ENCODE peak calls at places on chromosome 17, in four cellular contexts. One of them, this sample, is unnamed.

GRCh38 chr17:82599674-82600661 is 48.3 kb downstream of the WDR45B start:
- DNase-seq in stomach: no peak
- DNase-seq in LHCN-M2: no peak
- DNase-seq in caudate nucleus: no peak
- DNase-seq in this sample: no peak

GRCh38 chr17:42989146-42989545 is 8.8 kb downstream of the RUNDC1 start:
- DNase-seq in stomach: no peak
- DNase-seq in LHCN-M2: no peak
- DNase-seq in caudate nucleus: no peak
- DNase-seq in this sample: no peak

GRCh38 chr17:16915752-16916556 is 56.0 kb downstream of the TNFRSF13B start:
- DNase-seq in stomach: peak
- DNase-seq in LHCN-M2: peak
- DNase-seq in caudate nucleus: no peak
- DNase-seq in this sample: peak

GRCh38 chr17:48730240-48730550 is 1.6 kb upstream of the HOXB13 start:
- DNase-seq in stomach: no peak
- DNase-seq in LHCN-M2: no peak
- DNase-seq in caudate nucleus: no peak
- DNase-seq in this sample: no peak

GRCh38 chr17:8005951-8006730 is 3.7 kb downstream of the GUCY2D start:
- DNase-seq in stomach: no peak
- DNase-seq in LHCN-M2: no peak
- DNase-seq in caudate nucleus: no peak
- DNase-seq in this sample: no peak

GRCh38 chr17:30388321-30389179 is 9.8 kb downstream of the CPD start:
- DNase-seq in stomach: no peak
- DNase-seq in LHCN-M2: no peak
- DNase-seq in caudate nucleus: no peak
- DNase-seq in this sample: no peak

GRCh38 chr17:77128895-77129567 is 11.7 kb upstream of the SEC14L1 start:
- DNase-seq in stomach: no peak
- DNase-seq in LHCN-M2: no peak
- DNase-seq in caudate nucleus: no peak
- DNase-seq in this sample: no peak

GRCh38 chr17:20241855-20242254 is 225.5 kb downstream of the LGALS9B start:
- DNase-seq in stomach: no peak
- DNase-seq in LHCN-M2: no peak
- DNase-seq in caudate nucleus: no peak
- DNase-seq in this sample: no peak

GRCh38 chr17:61598014-61598413 is 7.0 kb upstream of the NACA2 start:
- DNase-seq in stomach: no peak
- DNase-seq in LHCN-M2: no peak
- DNase-seq in caudate nucleus: no peak
- DNase-seq in this sample: no peak

GRCh38 chr17:47789611-47790520 is 31.7 kb downstream of the OSBPL7 start:
- DNase-seq in stomach: peak
- DNase-seq in LHCN-M2: peak
- DNase-seq in caudate nucleus: peak
- DNase-seq in this sample: peak

GRCh38 chr17:67074781-67075180 is 30.4 kb downstream of the CACNG1 start:
- DNase-seq in stomach: no peak
- DNase-seq in LHCN-M2: no peak
- DNase-seq in caudate nucleus: no peak
- DNase-seq in this sample: no peak

GRCh38 chr17:66152756-66153155 is 39.2 kb downstream of the CEP112 start:
- DNase-seq in stomach: no peak
- DNase-seq in LHCN-M2: peak
- DNase-seq in caudate nucleus: no peak
- DNase-seq in this sample: no peak

GRCh38 chr17:81599719-81600486 is 37.0 kb downstream of the NPLOC4 start:
- DNase-seq in stomach: no peak
- DNase-seq in LHCN-M2: peak
- DNase-seq in caudate nucleus: no peak
- DNase-seq in this sample: no peak

GRCh38 chr17:78266231-78266631 is 34.8 kb downstream of the TMEM235 start:
- DNase-seq in stomach: peak
- DNase-seq in LHCN-M2: no peak
- DNase-seq in caudate nucleus: no peak
- DNase-seq in this sample: no peak

GRCh38 chr17:76672892-76673291 is 29.3 kb upstream of the ST6GALNAC1 start:
- DNase-seq in stomach: no peak
- DNase-seq in LHCN-M2: no peak
- DNase-seq in caudate nucleus: no peak
- DNase-seq in this sample: no peak

GRCh38 chr17:72030067-72030899 is 90.5 kb upstream of the SOX9 start:
- DNase-seq in stomach: peak
- DNase-seq in LHCN-M2: peak
- DNase-seq in caudate nucleus: peak
- DNase-seq in this sample: no peak

GRCh38 chr17:17957584-17957916 is 14.7 kb downstream of the TOM1L2 start:
- DNase-seq in stomach: no peak
- DNase-seq in LHCN-M2: no peak
- DNase-seq in caudate nucleus: no peak
- DNase-seq in this sample: peak

GRCh38 chr17:80455328-80455710 is 21.1 kb downstream of the NPTX1 start:
- DNase-seq in stomach: peak
- DNase-seq in LHCN-M2: no peak
- DNase-seq in caudate nucleus: no peak
- DNase-seq in this sample: peak

GRCh38 chr17:38751803-38752118 is 780 bp upstream of the PSMB3 start:
- DNase-seq in stomach: peak
- DNase-seq in LHCN-M2: peak
- DNase-seq in caudate nucleus: peak
- DNase-seq in this sample: peak

GRCh38 chr17:69672924-69673323 is 258.4 kb downstream of the MAP2K6 start:
- DNase-seq in stomach: no peak
- DNase-seq in LHCN-M2: peak
- DNase-seq in caudate nucleus: no peak
- DNase-seq in this sample: peak

GRCh38 chr17:77831497-77832179 is 126.9 kb upstream of the TNRC6C start:
- DNase-seq in stomach: no peak
- DNase-seq in LHCN-M2: peak
- DNase-seq in caudate nucleus: no peak
- DNase-seq in this sample: peak

GRCh38 chr17:81295678-81296381 is 723 bp upstream of the SLC38A10 start:
- DNase-seq in stomach: peak
- DNase-seq in LHCN-M2: peak
- DNase-seq in caudate nucleus: peak
- DNase-seq in this sample: peak

GRCh38 chr17:81428121-81428515 is 32.9 kb downstream of the BAHCC1 start:
- DNase-seq in stomach: peak
- DNase-seq in LHCN-M2: no peak
- DNase-seq in caudate nucleus: peak
- DNase-seq in this sample: no peak

GRCh38 chr17:14301279-14301760 is 439 bp downstream of the HS3ST3B1 start:
- DNase-seq in stomach: peak
- DNase-seq in LHCN-M2: no peak
- DNase-seq in caudate nucleus: no peak
- DNase-seq in this sample: peak

GRCh38 chr17:7262192-7263070 is at the start of gene CLDN7:
- DNase-seq in stomach: peak
- DNase-seq in LHCN-M2: no peak
- DNase-seq in caudate nucleus: no peak
- DNase-seq in this sample: no peak

GRCh38 chr17:6539871-6540270 is 16.5 kb downstream of the PITPNM3 start:
- DNase-seq in stomach: no peak
- DNase-seq in LHCN-M2: no peak
- DNase-seq in caudate nucleus: no peak
- DNase-seq in this sample: no peak

GRCh38 chr17:31627960-31628359 is 231.1 kb downstream of the COPRS start:
- DNase-seq in stomach: no peak
- DNase-seq in LHCN-M2: peak
- DNase-seq in caudate nucleus: no peak
- DNase-seq in this sample: peak

GRCh38 chr17:7041607-7042506 is 2.0 kb downstream of the SLC16A11 start:
- DNase-seq in stomach: no peak
- DNase-seq in LHCN-M2: no peak
- DNase-seq in caudate nucleus: no peak
- DNase-seq in this sample: no peak

GRCh38 chr17:58630883-58631522 is 60.8 kb downstream of the TEX14 start:
- DNase-seq in stomach: peak
- DNase-seq in LHCN-M2: no peak
- DNase-seq in caudate nucleus: peak
- DNase-seq in this sample: no peak

GRCh38 chr17:29546085-29546484 is 20.8 kb downstream of the ABHD15 start:
- DNase-seq in stomach: no peak
- DNase-seq in LHCN-M2: no peak
- DNase-seq in caudate nucleus: no peak
- DNase-seq in this sample: no peak

GRCh38 chr17:36034127-36034526 is 16.4 kb upstream of the CCL23 start:
- DNase-seq in stomach: no peak
- DNase-seq in LHCN-M2: no peak
- DNase-seq in caudate nucleus: no peak
- DNase-seq in this sample: no peak